ENCODE peak calls at places on chromosome 5, in ten cellular contexts. R is coronary artery; C is HCT116; H is substantia nigra; I is vagina; X is stomach; Z is adrenal gland; L is CD8-positive, alpha-beta memory T cell; P is aorta; B is endodermal cell. K is an unnamed sample.
A peak's percentile ranks its signal among the peaks of the same experiment; 100 is the strongest.

GRCh38 chr5:169216864-169217263 is 84.1 kb downstream of the SLIT3 start:
- DNase-seq in R (peak; percentile 24), C (no peak), H (no peak), I (peak; percentile 40), X (no peak), Z (no peak), L (no peak), P (no peak), B (no peak), K (no peak)

GRCh38 chr5:173602423-173602822 is 14.0 kb downstream of the BOD1 start:
- DNase-seq in R (no peak), C (no peak), H (peak; percentile 29), I (no peak), X (no peak), Z (peak; percentile 89), L (no peak), P (peak; percentile 69), B (no peak), K (no peak)

GRCh38 chr5:143659614-143660238 is 152.2 kb upstream of the HMHB1 start:
- DNase-seq in R (no peak), C (no peak), H (no peak), I (no peak), X (no peak), Z (no peak), L (no peak), P (no peak), B (no peak), K (no peak)

GRCh38 chr5:107500840-107501239 is 169.9 kb downstream of the EFNA5 start:
- DNase-seq in R (no peak), C (no peak), H (no peak), I (no peak), X (no peak), Z (no peak), L (no peak), P (no peak), B (no peak), K (no peak)

GRCh38 chr5:37111426-37112382 is 137.5 kb downstream of the CPLANE1 start:
- DNase-seq in R (no peak), C (no peak), H (no peak), I (no peak), X (no peak), Z (no peak), L (peak; percentile 45), P (no peak), B (no peak), K (no peak)

GRCh38 chr5:16797949-16798348 is 138.1 kb downstream of the MYO10 start:
- DNase-seq in R (no peak), C (no peak), H (no peak), I (no peak), X (no peak), Z (no peak), L (no peak), P (no peak), B (no peak), K (no peak)

GRCh38 chr5:137280656-137281055 is 218.5 kb downstream of the SPOCK1 start:
- DNase-seq in R (no peak), C (no peak), H (no peak), I (no peak), X (no peak), Z (no peak), L (no peak), P (no peak), B (peak; percentile 69), K (no peak)

GRCh38 chr5:74042559-74043357 is 416.8 kb downstream of the ARHGEF28 start:
- DNase-seq in R (no peak), C (no peak), H (no peak), I (no peak), X (no peak), Z (no peak), L (no peak), P (no peak), B (no peak), K (no peak)

GRCh38 chr5:60352992-60353391 is 347.0 kb downstream of the DEPDC1B start:
- DNase-seq in R (no peak), C (no peak), H (no peak), I (no peak), X (peak; percentile 80), Z (no peak), L (no peak), P (no peak), B (no peak), K (no peak)
- H3K27ac ChIP-seq in R (no peak overlapping the region), C (no peak overlapping the region), H (no peak overlapping the region), I (no peak overlapping the region), X (peak overlapping the region; percentile 9), Z (no peak overlapping the region), L (no peak overlapping the region), P (no peak overlapping the region), B (no peak overlapping the region), K (no peak overlapping the region)

GRCh38 chr5:128384068-128384467 is 154.0 kb downstream of the FBN2 start:
- DNase-seq in R (no peak), C (no peak), H (no peak), I (no peak), X (no peak), Z (no peak), L (no peak), P (no peak), B (no peak), K (no peak)

GRCh38 chr5:128380324-128380723 is 157.7 kb downstream of the FBN2 start:
- DNase-seq in R (no peak), C (no peak), H (no peak), I (no peak), X (no peak), Z (no peak), L (no peak), P (no peak), B (no peak), K (no peak)

GRCh38 chr5:128376577-128376976 is 161.5 kb downstream of the FBN2 start:
- DNase-seq in R (no peak), C (no peak), H (no peak), I (no peak), X (no peak), Z (no peak), L (no peak), P (no peak), B (no peak), K (no peak)

GRCh38 chr5:128378636-128379035 is 159.4 kb downstream of the FBN2 start:
- DNase-seq in R (no peak), C (no peak), H (no peak), I (no peak), X (no peak), Z (no peak), L (no peak), P (no peak), B (no peak), K (no peak)

DNA sequence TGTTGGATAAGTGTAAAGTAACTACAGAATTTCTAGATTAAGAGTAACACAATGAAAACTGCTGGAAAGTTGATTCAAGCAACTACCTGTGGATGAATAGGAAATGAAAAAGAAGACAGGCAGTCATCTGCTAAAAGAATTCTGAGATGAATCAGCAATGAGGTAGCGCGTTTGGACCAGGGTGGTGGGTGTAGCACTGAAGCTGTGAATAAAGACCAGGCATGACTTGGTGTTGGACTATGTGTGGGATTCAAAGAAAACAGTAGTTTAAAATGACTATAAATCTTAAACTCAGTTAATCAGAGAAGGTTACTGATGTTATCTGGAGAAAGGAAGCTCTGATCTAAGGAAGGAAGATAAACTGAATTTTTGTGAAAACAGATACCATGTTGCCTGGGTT is 159.8 kb downstream of the FBN2 start:
- DNase-seq in R (no peak), C (no peak), H (no peak), I (no peak), X (no peak), Z (no peak), L (no peak), P (no peak), B (no peak), K (peak; percentile 5)
- H3K27ac ChIP-seq in R (no peak overlapping the region), C (no peak overlapping the region), H (no peak overlapping the region), I (no peak overlapping the region), X (no peak overlapping the region), Z (no peak overlapping the region), L (no peak overlapping the region), P (no peak overlapping the region), B (no peak overlapping the region), K (no peak overlapping the region)

DNA sequence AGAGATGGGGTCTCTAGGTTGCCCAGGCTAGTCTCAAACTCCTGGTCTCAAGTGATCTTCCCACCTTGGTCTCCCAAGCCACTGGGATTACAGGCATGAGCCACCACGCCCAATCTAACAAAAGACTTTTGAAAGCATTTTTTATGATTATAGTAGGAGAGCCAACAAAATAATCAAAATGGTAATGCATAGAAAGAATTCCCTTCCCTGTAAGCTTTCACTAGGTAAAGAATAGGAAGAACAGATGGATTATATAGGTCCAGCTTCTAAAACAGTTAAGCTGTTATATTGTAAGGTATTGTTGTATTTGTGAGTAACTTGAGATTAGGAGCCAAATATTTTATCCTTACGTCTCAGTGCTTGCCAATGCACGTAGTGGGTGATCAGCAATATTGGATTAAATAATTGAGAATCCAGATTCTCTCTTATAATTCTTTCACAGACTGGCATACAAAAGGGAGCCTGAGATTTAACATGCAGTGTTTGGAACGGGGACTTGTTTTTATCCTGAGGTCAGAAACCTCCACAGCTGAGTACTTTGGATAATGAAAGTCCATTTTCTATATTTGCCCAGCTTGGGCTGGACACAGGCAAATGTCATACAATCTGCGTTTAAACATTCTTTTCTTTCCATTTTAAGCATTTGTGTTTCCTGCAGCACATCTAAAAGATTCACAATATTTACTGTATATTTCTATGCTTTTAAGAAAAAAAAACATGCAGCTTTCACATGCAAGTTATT is 238.5 kb downstream of the ARRDC3 start:
- DNase-seq in R (no peak), C (no peak), H (no peak), I (no peak), X (no peak), Z (no peak), L (no peak), P (no peak), B (no peak), K (no peak)
- H3K27ac ChIP-seq in R (peak overlapping the region; percentile 28), C (no peak overlapping the region), H (no peak overlapping the region), I (peak overlapping the region; percentile 61), X (peak overlapping the region; percentile 63), Z (peak overlapping the region; percentile 38), L (no peak overlapping the region), P (no peak overlapping the region), B (no peak overlapping the region), K (no peak overlapping the region)

GRCh38 chr5:91373600-91373999 is 9.5 kb downstream of the ARRDC3 start:
- DNase-seq in R (no peak), C (no peak), H (no peak), I (no peak), X (no peak), Z (no peak), L (no peak), P (no peak), B (no peak), K (no peak)
- H3K27ac ChIP-seq in R (no peak overlapping the region), C (no peak overlapping the region), H (no peak overlapping the region), I (peak overlapping the region; percentile 15), X (peak overlapping the region; percentile 27), Z (no peak overlapping the region), L (no peak overlapping the region), P (no peak overlapping the region), B (no peak overlapping the region), K (no peak overlapping the region)